ENCODE peak calls at places on chromosomes 12 and 14, in eight cellular contexts. C is esophagus muscularis mucosa, N is Caco-2, P is cardiac muscle cell, B is sigmoid colon, V is psoas muscle, T is Karpas-422, I is GM23338. S is an unnamed sample.

GRCh38 chr12:6961695-6962284 is 8.7 kb downstream of the PHB2 start:
- DNase-seq in C (no peak), N (peak; percentile 90), P (peak; percentile 83), B (peak; percentile 89), V (peak; percentile 69), T (peak; percentile 90), I (peak; percentile 91), S (no peak)

GRCh38 chr12:15001733-15002471 is 29.1 kb downstream of the PDE6H start:
- DNase-seq in C (no peak), N (no peak), P (peak; percentile 50), B (peak; percentile 91), V (peak; percentile 30), T (no peak), I (peak; percentile 65), S (no peak)

GRCh38 chr12:62128186-62128965 is 131.8 kb upstream of the USP15 start:
- DNase-seq in C (no peak), N (no peak), P (no peak), B (no peak), V (no peak), T (no peak), I (no peak), S (no peak)

GRCh38 chr12:109677323-109677722 is 36.3 kb upstream of the FAM222A start:
- DNase-seq in C (no peak), N (no peak), P (no peak), B (no peak), V (no peak), T (no peak), I (peak; percentile 30), S (no peak)

GRCh38 chr14:68947802-68948201 is 31.3 kb downstream of the ACTN1 start:
- DNase-seq in C (no peak), N (no peak), P (peak; percentile 27), B (peak; percentile 93), V (peak; percentile 71), T (no peak), I (no peak), S (no peak)

GRCh38 chr12:119869720-119870119 is 7.4 kb downstream of the CIT start:
- DNase-seq in C (no peak), N (no peak), P (no peak), B (no peak), V (peak; percentile 23), T (no peak), I (no peak), S (no peak)

GRCh38 chr14:93984987-93985410 is 8.6 kb upstream of the ASB2 start:
- DNase-seq in C (no peak), N (peak; percentile 67), P (peak; percentile 79), B (peak; percentile 80), V (peak; percentile 72), T (peak; percentile 69), I (peak; percentile 69), S (no peak)

GRCh38 chr12:88391556-88391955 is 188.7 kb downstream of the KITLG start:
- DNase-seq in C (no peak), N (no peak), P (no peak), B (no peak), V (no peak), T (no peak), I (no peak), S (no peak)

GRCh38 chr12:77362871-77363270 is 297.5 kb upstream of the E2F7 start:
- DNase-seq in C (no peak), N (no peak), P (peak; percentile 55), B (no peak), V (no peak), T (no peak), I (no peak), S (no peak)

GRCh38 chr14:100239840-100240724 is 1.1 kb downstream of the YY1 start:
- DNase-seq in C (peak; percentile 96), N (peak; percentile 90), P (peak; percentile 94), B (peak; percentile 96), V (peak; percentile 91), T (peak; percentile 95), I (peak; percentile 84), S (peak; percentile 88)
- H3K4me1 ChIP-seq in C (peaks cover 63% of the 10 kb centered on the region), N (peaks cover 7% of the 10 kb centered on the region), P (peaks cover 12% of the 10 kb centered on the region), B (peaks cover 54% of the 10 kb centered on the region), V (peaks cover 53% of the 10 kb centered on the region), T (peaks cover 45% of the 10 kb centered on the region), I (peaks cover 37% of the 10 kb centered on the region), S (peaks cover 67% of the 10 kb centered on the region)

GRCh38 chr12:116278259-116278595 is 734 bp upstream of the MED13L start:
- DNase-seq in C (no peak), N (no peak), P (no peak), B (no peak), V (no peak), T (no peak), I (no peak), S (no peak)
- H3K4me1 ChIP-seq in C (peaks cover 28% of the 10 kb centered on the region), N (peaks cover 26% of the 10 kb centered on the region), P (peaks cover 20% of the 10 kb centered on the region), B (peaks cover 34% of the 10 kb centered on the region), V (peaks cover 27% of the 10 kb centered on the region), T (peaks cover 15% of the 10 kb centered on the region), I (peaks cover 43% of the 10 kb centered on the region), S (peaks cover 39% of the 10 kb centered on the region)

GRCh38 chr12:27334052-27334720 is 1.6 kb downstream of the BMAL2 start:
- DNase-seq in C (no peak), N (no peak), P (no peak), B (no peak), V (no peak), T (no peak), I (no peak), S (no peak)
- H3K4me1 ChIP-seq in C (peaks cover 32% of the 10 kb centered on the region), N (peaks cover 34% of the 10 kb centered on the region), P (no peaks in the 10 kb centered on the region), B (peaks cover 19% of the 10 kb centered on the region), V (peaks cover 4% of the 10 kb centered on the region), T (peaks cover 8% of the 10 kb centered on the region), I (peaks cover 29% of the 10 kb centered on the region), S (peaks cover 17% of the 10 kb centered on the region)

GRCh38 chr14:95188372-95188771 is 31.0 kb upstream of the DICER1 start:
- DNase-seq in C (no peak), N (no peak), P (no peak), B (no peak), V (no peak), T (no peak), I (no peak), S (no peak)
- H3K4me1 ChIP-seq in C (peaks cover 53% of the 10 kb centered on the region), N (no peaks in the 10 kb centered on the region), P (peaks cover 5% of the 10 kb centered on the region), B (peaks cover 38% of the 10 kb centered on the region), V (peaks cover 30% of the 10 kb centered on the region), T (no peaks in the 10 kb centered on the region), I (peaks cover 4% of the 10 kb centered on the region), S (no peaks in the 10 kb centered on the region)

S was measured in CD4-positive, alpha-beta memory T cell.